ENCODE peak calls at places on chromosomes 13 and 19, in eight cellular contexts. One of them, this sample, is unnamed.

GRCh38 chr13:47997384-47997783 is 3.7 kb downstream of the SUCLA2 start:
- DNase-seq in LoVo: no peak
- DNase-seq in bronchial epithelial cell: no peak
- DNase-seq in NCI-H82: no peak
- DNase-seq in omental fat pad: no peak
- DNase-seq in activated CD4-positive, alpha-beta T cell treated with anti-CD3 and anti-CD28 coated beads, Interleukin-2, amount 10 ng/mL, durations not matched to agents 7 days and 5 days: no peak
- DNase-seq in endodermal cell: no peak
- DNase-seq in GM12878: no peak
- DNase-seq in this sample: no peak

GRCh38 chr19:18809149-18809978 is 18.3 kb upstream of the COMP start:
- DNase-seq in LoVo: no peak
- DNase-seq in bronchial epithelial cell: peak
- DNase-seq in NCI-H82: no peak
- DNase-seq in omental fat pad: no peak
- DNase-seq in activated CD4-positive, alpha-beta T cell treated with anti-CD3 and anti-CD28 coated beads, Interleukin-2, amount 10 ng/mL, durations not matched to agents 7 days and 5 days: no peak
- DNase-seq in endodermal cell: no peak
- DNase-seq in GM12878: no peak
- DNase-seq in this sample: no peak

GRCh38 chr13:113421673-113422270 is 31.5 kb downstream of the ADPRHL1 start:
- DNase-seq in LoVo: no peak
- DNase-seq in bronchial epithelial cell: no peak
- DNase-seq in NCI-H82: no peak
- DNase-seq in omental fat pad: no peak
- DNase-seq in activated CD4-positive, alpha-beta T cell treated with anti-CD3 and anti-CD28 coated beads, Interleukin-2, amount 10 ng/mL, durations not matched to agents 7 days and 5 days: no peak
- DNase-seq in endodermal cell: no peak
- DNase-seq in GM12878: no peak
- DNase-seq in this sample: peak

GRCh38 chr19:18763674-18764590 is 27.2 kb downstream of the COMP start:
- DNase-seq in LoVo: no peak
- DNase-seq in bronchial epithelial cell: peak
- DNase-seq in NCI-H82: no peak
- DNase-seq in omental fat pad: no peak
- DNase-seq in activated CD4-positive, alpha-beta T cell treated with anti-CD3 and anti-CD28 coated beads, Interleukin-2, amount 10 ng/mL, durations not matched to agents 7 days and 5 days: no peak
- DNase-seq in endodermal cell: no peak
- DNase-seq in GM12878: no peak
- DNase-seq in this sample: no peak

GRCh38 chr13:80235131-80235530 is 105.8 kb downstream of the SPRY2 start:
- DNase-seq in LoVo: peak
- DNase-seq in bronchial epithelial cell: no peak
- DNase-seq in NCI-H82: peak
- DNase-seq in omental fat pad: no peak
- DNase-seq in activated CD4-positive, alpha-beta T cell treated with anti-CD3 and anti-CD28 coated beads, Interleukin-2, amount 10 ng/mL, durations not matched to agents 7 days and 5 days: no peak
- DNase-seq in endodermal cell: no peak
- DNase-seq in GM12878: no peak
- DNase-seq in this sample: no peak

GRCh38 chr19:54448037-54448773 is 794 bp upstream of the LENG8 start:
- DNase-seq in LoVo: peak
- DNase-seq in bronchial epithelial cell: peak
- DNase-seq in NCI-H82: peak
- DNase-seq in omental fat pad: no peak
- DNase-seq in activated CD4-positive, alpha-beta T cell treated with anti-CD3 and anti-CD28 coated beads, Interleukin-2, amount 10 ng/mL, durations not matched to agents 7 days and 5 days: peak
- DNase-seq in endodermal cell: peak
- DNase-seq in GM12878: no peak
- DNase-seq in this sample: no peak

GRCh38 chr13:32499538-32500210 is 38.9 kb downstream of the N4BP2L2 start:
- DNase-seq in LoVo: no peak
- DNase-seq in bronchial epithelial cell: no peak
- DNase-seq in NCI-H82: no peak
- DNase-seq in omental fat pad: no peak
- DNase-seq in activated CD4-positive, alpha-beta T cell treated with anti-CD3 and anti-CD28 coated beads, Interleukin-2, amount 10 ng/mL, durations not matched to agents 7 days and 5 days: no peak
- DNase-seq in endodermal cell: no peak
- DNase-seq in GM12878: no peak
- DNase-seq in this sample: no peak

GRCh38 chr19:35143231-35143715 is at the start of gene FXYD7:
- DNase-seq in LoVo: no peak
- DNase-seq in bronchial epithelial cell: no peak
- DNase-seq in NCI-H82: peak
- DNase-seq in omental fat pad: no peak
- DNase-seq in activated CD4-positive, alpha-beta T cell treated with anti-CD3 and anti-CD28 coated beads, Interleukin-2, amount 10 ng/mL, durations not matched to agents 7 days and 5 days: no peak
- DNase-seq in endodermal cell: peak
- DNase-seq in GM12878: no peak
- DNase-seq in this sample: peak

GRCh38 chr19:37932985-37933953 is 26.3 kb downstream of the SIPA1L3 start:
- DNase-seq in LoVo: no peak
- DNase-seq in bronchial epithelial cell: peak
- DNase-seq in NCI-H82: no peak
- DNase-seq in omental fat pad: no peak
- DNase-seq in activated CD4-positive, alpha-beta T cell treated with anti-CD3 and anti-CD28 coated beads, Interleukin-2, amount 10 ng/mL, durations not matched to agents 7 days and 5 days: no peak
- DNase-seq in endodermal cell: peak
- DNase-seq in GM12878: no peak
- DNase-seq in this sample: no peak

GRCh38 chr19:6765738-6766356 is 1.4 kb downstream of the SH2D3A start:
- DNase-seq in LoVo: peak
- DNase-seq in bronchial epithelial cell: peak
- DNase-seq in NCI-H82: no peak
- DNase-seq in omental fat pad: no peak
- DNase-seq in activated CD4-positive, alpha-beta T cell treated with anti-CD3 and anti-CD28 coated beads, Interleukin-2, amount 10 ng/mL, durations not matched to agents 7 days and 5 days: no peak
- DNase-seq in endodermal cell: peak
- DNase-seq in GM12878: no peak
- DNase-seq in this sample: no peak

GRCh38 chr19:33690461-33691427 is 69.0 kb downstream of the CHST8 start:
- DNase-seq in LoVo: no peak
- DNase-seq in bronchial epithelial cell: no peak
- DNase-seq in NCI-H82: no peak
- DNase-seq in omental fat pad: no peak
- DNase-seq in activated CD4-positive, alpha-beta T cell treated with anti-CD3 and anti-CD28 coated beads, Interleukin-2, amount 10 ng/mL, durations not matched to agents 7 days and 5 days: no peak
- DNase-seq in endodermal cell: peak
- DNase-seq in GM12878: no peak
- DNase-seq in this sample: no peak

GRCh38 chr13:41606646-41607045 is 149.3 kb downstream of the RGCC start:
- DNase-seq in LoVo: no peak
- DNase-seq in bronchial epithelial cell: no peak
- DNase-seq in NCI-H82: no peak
- DNase-seq in omental fat pad: no peak
- DNase-seq in activated CD4-positive, alpha-beta T cell treated with anti-CD3 and anti-CD28 coated beads, Interleukin-2, amount 10 ng/mL, durations not matched to agents 7 days and 5 days: no peak
- DNase-seq in endodermal cell: no peak
- DNase-seq in GM12878: no peak
- DNase-seq in this sample: no peak

GRCh38 chr13:30148791-30149190 is 158.6 kb downstream of the KATNAL1 start:
- DNase-seq in LoVo: no peak
- DNase-seq in bronchial epithelial cell: no peak
- DNase-seq in NCI-H82: no peak
- DNase-seq in omental fat pad: no peak
- DNase-seq in activated CD4-positive, alpha-beta T cell treated with anti-CD3 and anti-CD28 coated beads, Interleukin-2, amount 10 ng/mL, durations not matched to agents 7 days and 5 days: no peak
- DNase-seq in endodermal cell: no peak
- DNase-seq in GM12878: no peak
- DNase-seq in this sample: no peak

GRCh38 chr13:112055417-112056206 is 11.3 kb upstream of the SOX1 start:
- DNase-seq in LoVo: no peak
- DNase-seq in bronchial epithelial cell: no peak
- DNase-seq in NCI-H82: no peak
- DNase-seq in omental fat pad: no peak
- DNase-seq in activated CD4-positive, alpha-beta T cell treated with anti-CD3 and anti-CD28 coated beads, Interleukin-2, amount 10 ng/mL, durations not matched to agents 7 days and 5 days: no peak
- DNase-seq in endodermal cell: peak
- DNase-seq in GM12878: no peak
- DNase-seq in this sample: no peak

GRCh38 chr13:87124785-87125074 is 546.4 kb upstream of the SLITRK5 start:
- DNase-seq in LoVo: no peak
- DNase-seq in bronchial epithelial cell: no peak
- DNase-seq in NCI-H82: no peak
- DNase-seq in omental fat pad: no peak
- DNase-seq in activated CD4-positive, alpha-beta T cell treated with anti-CD3 and anti-CD28 coated beads, Interleukin-2, amount 10 ng/mL, durations not matched to agents 7 days and 5 days: no peak
- DNase-seq in endodermal cell: no peak
- DNase-seq in GM12878: no peak
- DNase-seq in this sample: no peak

GRCh38 chr13:31631071-31631470 is 108.3 kb upstream of the RXFP2 start:
- DNase-seq in LoVo: no peak
- DNase-seq in bronchial epithelial cell: no peak
- DNase-seq in NCI-H82: no peak
- DNase-seq in omental fat pad: no peak
- DNase-seq in activated CD4-positive, alpha-beta T cell treated with anti-CD3 and anti-CD28 coated beads, Interleukin-2, amount 10 ng/mL, durations not matched to agents 7 days and 5 days: no peak
- DNase-seq in endodermal cell: peak
- DNase-seq in GM12878: no peak
- DNase-seq in this sample: no peak

GRCh38 chr19:36225219-36225892 is 10.4 kb downstream of the ZNF146 start:
- DNase-seq in LoVo: no peak
- DNase-seq in bronchial epithelial cell: peak
- DNase-seq in NCI-H82: no peak
- DNase-seq in omental fat pad: no peak
- DNase-seq in activated CD4-positive, alpha-beta T cell treated with anti-CD3 and anti-CD28 coated beads, Interleukin-2, amount 10 ng/mL, durations not matched to agents 7 days and 5 days: no peak
- DNase-seq in endodermal cell: no peak
- DNase-seq in GM12878: no peak
- DNase-seq in this sample: no peak

GRCh38 chr13:109883181-109884180 is 97.1 kb upstream of the IRS2 start:
- DNase-seq in LoVo: peak
- DNase-seq in bronchial epithelial cell: no peak
- DNase-seq in NCI-H82: peak
- DNase-seq in omental fat pad: no peak
- DNase-seq in activated CD4-positive, alpha-beta T cell treated with anti-CD3 and anti-CD28 coated beads, Interleukin-2, amount 10 ng/mL, durations not matched to agents 7 days and 5 days: no peak
- DNase-seq in endodermal cell: no peak
- DNase-seq in GM12878: no peak
- DNase-seq in this sample: no peak

GRCh38 chr13:97911311-97912138 is 42.0 kb upstream of the IPO5 start:
- DNase-seq in LoVo: no peak
- DNase-seq in bronchial epithelial cell: peak
- DNase-seq in NCI-H82: peak
- DNase-seq in omental fat pad: no peak
- DNase-seq in activated CD4-positive, alpha-beta T cell treated with anti-CD3 and anti-CD28 coated beads, Interleukin-2, amount 10 ng/mL, durations not matched to agents 7 days and 5 days: no peak
- DNase-seq in endodermal cell: peak
- DNase-seq in GM12878: no peak
- DNase-seq in this sample: no peak

GRCh38 chr13:73715114-73715909 is 418.9 kb downstream of the KLF12 start:
- DNase-seq in LoVo: no peak
- DNase-seq in bronchial epithelial cell: peak
- DNase-seq in NCI-H82: no peak
- DNase-seq in omental fat pad: no peak
- DNase-seq in activated CD4-positive, alpha-beta T cell treated with anti-CD3 and anti-CD28 coated beads, Interleukin-2, amount 10 ng/mL, durations not matched to agents 7 days and 5 days: peak
- DNase-seq in endodermal cell: no peak
- DNase-seq in GM12878: peak
- DNase-seq in this sample: peak

GRCh38 chr13:113863511-113864302 is at the start of gene GAS6:
- DNase-seq in LoVo: peak
- DNase-seq in bronchial epithelial cell: no peak
- DNase-seq in NCI-H82: no peak
- DNase-seq in omental fat pad: peak
- DNase-seq in activated CD4-positive, alpha-beta T cell treated with anti-CD3 and anti-CD28 coated beads, Interleukin-2, amount 10 ng/mL, durations not matched to agents 7 days and 5 days: no peak
- DNase-seq in endodermal cell: peak
- DNase-seq in GM12878: no peak
- DNase-seq in this sample: no peak

GRCh38 chr19:2043269-2043641 is 7.8 kb downstream of the MKNK2 start:
- DNase-seq in LoVo: no peak
- DNase-seq in bronchial epithelial cell: no peak
- DNase-seq in NCI-H82: no peak
- DNase-seq in omental fat pad: no peak
- DNase-seq in activated CD4-positive, alpha-beta T cell treated with anti-CD3 and anti-CD28 coated beads, Interleukin-2, amount 10 ng/mL, durations not matched to agents 7 days and 5 days: no peak
- DNase-seq in endodermal cell: peak
- DNase-seq in GM12878: no peak
- DNase-seq in this sample: no peak

GRCh38 chr19:14450168-14450874 is 17.2 kb downstream of the PKN1 start:
- DNase-seq in LoVo: no peak
- DNase-seq in bronchial epithelial cell: no peak
- DNase-seq in NCI-H82: peak
- DNase-seq in omental fat pad: no peak
- DNase-seq in activated CD4-positive, alpha-beta T cell treated with anti-CD3 and anti-CD28 coated beads, Interleukin-2, amount 10 ng/mL, durations not matched to agents 7 days and 5 days: peak
- DNase-seq in endodermal cell: peak
- DNase-seq in GM12878: no peak
- DNase-seq in this sample: peak

GRCh38 chr19:19064098-19064722 is 416 bp downstream of the SLC25A42 start:
- DNase-seq in LoVo: no peak
- DNase-seq in bronchial epithelial cell: no peak
- DNase-seq in NCI-H82: peak
- DNase-seq in omental fat pad: no peak
- DNase-seq in activated CD4-positive, alpha-beta T cell treated with anti-CD3 and anti-CD28 coated beads, Interleukin-2, amount 10 ng/mL, durations not matched to agents 7 days and 5 days: no peak
- DNase-seq in endodermal cell: no peak
- DNase-seq in GM12878: no peak
- DNase-seq in this sample: no peak

GRCh38 chr19:13794388-13794751 is 873 bp upstream of the ZSWIM4 start:
- DNase-seq in LoVo: peak
- DNase-seq in bronchial epithelial cell: peak
- DNase-seq in NCI-H82: no peak
- DNase-seq in omental fat pad: peak
- DNase-seq in activated CD4-positive, alpha-beta T cell treated with anti-CD3 and anti-CD28 coated beads, Interleukin-2, amount 10 ng/mL, durations not matched to agents 7 days and 5 days: no peak
- DNase-seq in endodermal cell: no peak
- DNase-seq in GM12878: no peak
- DNase-seq in this sample: no peak

GRCh38 chr19:554817-555216 is 11.0 kb downstream of the GZMM start:
- DNase-seq in LoVo: no peak
- DNase-seq in bronchial epithelial cell: no peak
- DNase-seq in NCI-H82: no peak
- DNase-seq in omental fat pad: no peak
- DNase-seq in activated CD4-positive, alpha-beta T cell treated with anti-CD3 and anti-CD28 coated beads, Interleukin-2, amount 10 ng/mL, durations not matched to agents 7 days and 5 days: no peak
- DNase-seq in endodermal cell: no peak
- DNase-seq in GM12878: no peak
- DNase-seq in this sample: no peak

GRCh38 chr19:33473644-33474305 is 47.8 kb downstream of the PEPD start:
- DNase-seq in LoVo: peak
- DNase-seq in bronchial epithelial cell: no peak
- DNase-seq in NCI-H82: no peak
- DNase-seq in omental fat pad: no peak
- DNase-seq in activated CD4-positive, alpha-beta T cell treated with anti-CD3 and anti-CD28 coated beads, Interleukin-2, amount 10 ng/mL, durations not matched to agents 7 days and 5 days: no peak
- DNase-seq in endodermal cell: peak
- DNase-seq in GM12878: no peak
- DNase-seq in this sample: no peak

GRCh38 chr19:48895226-48895625 is 3.3 kb downstream of the TULP2 start:
- DNase-seq in LoVo: no peak
- DNase-seq in bronchial epithelial cell: no peak
- DNase-seq in NCI-H82: no peak
- DNase-seq in omental fat pad: no peak
- DNase-seq in activated CD4-positive, alpha-beta T cell treated with anti-CD3 and anti-CD28 coated beads, Interleukin-2, amount 10 ng/mL, durations not matched to agents 7 days and 5 days: no peak
- DNase-seq in endodermal cell: no peak
- DNase-seq in GM12878: no peak
- DNase-seq in this sample: no peak